ENCODE peak calls at places on chromosomes 16 and 17, in six cellular contexts. One of them, this sample, is unnamed.

GRCh38 chr16:74271879-74272278 is 24.7 kb upstream of the PSMD7 start:
- DNase-seq in gastrocnemius medialis: no peak
- DNase-seq in adrenal gland: no peak
- DNase-seq in tibial nerve: no peak
- DNase-seq in A549: no peak
- DNase-seq in stomach: no peak
- DNase-seq in this sample: no peak

GRCh38 chr17:78327880-78328279 is 32.0 kb downstream of the SOCS3 start:
- DNase-seq in gastrocnemius medialis: no peak
- DNase-seq in adrenal gland: no peak
- DNase-seq in tibial nerve: no peak
- DNase-seq in A549: no peak
- DNase-seq in stomach: no peak
- DNase-seq in this sample: no peak

GRCh38 chr16:71647391-71647790 is 21.4 kb downstream of the MARVELD3 start:
- DNase-seq in gastrocnemius medialis: no peak
- DNase-seq in adrenal gland: no peak
- DNase-seq in tibial nerve: no peak
- DNase-seq in A549: no peak
- DNase-seq in stomach: no peak
- DNase-seq in this sample: no peak

GRCh38 chr17:32588982-32589381 is 102.2 kb downstream of the CDK5R1 start:
- DNase-seq in gastrocnemius medialis: no peak
- DNase-seq in adrenal gland: no peak
- DNase-seq in tibial nerve: no peak
- DNase-seq in A549: peak
- DNase-seq in stomach: no peak
- DNase-seq in this sample: no peak

GRCh38 chr16:66696669-66697630 is at the start of gene CMTM4:
- DNase-seq in gastrocnemius medialis: peak
- DNase-seq in adrenal gland: peak
- DNase-seq in tibial nerve: peak
- DNase-seq in A549: peak
- DNase-seq in stomach: peak
- DNase-seq in this sample: peak

GRCh38 chr17:36936455-36936934 is 780 bp upstream of the LHX1 start:
- DNase-seq in gastrocnemius medialis: no peak
- DNase-seq in adrenal gland: no peak
- DNase-seq in tibial nerve: no peak
- DNase-seq in A549: no peak
- DNase-seq in stomach: no peak
- DNase-seq in this sample: no peak

GRCh38 chr17:44556114-44556853 is 1.0 kb upstream of the FZD2 start:
- DNase-seq in gastrocnemius medialis: peak
- DNase-seq in adrenal gland: peak
- DNase-seq in tibial nerve: no peak
- DNase-seq in A549: peak
- DNase-seq in stomach: peak
- DNase-seq in this sample: peak

GRCh38 chr16:75584108-75584507 is 17.9 kb downstream of the GABARAPL2 start:
- DNase-seq in gastrocnemius medialis: no peak
- DNase-seq in adrenal gland: no peak
- DNase-seq in tibial nerve: no peak
- DNase-seq in A549: no peak
- DNase-seq in stomach: no peak
- DNase-seq in this sample: no peak

GRCh38 chr16:48277158-48277557 is 29.8 kb upstream of the ABCC11 start:
- DNase-seq in gastrocnemius medialis: no peak
- DNase-seq in adrenal gland: no peak
- DNase-seq in tibial nerve: no peak
- DNase-seq in A549: no peak
- DNase-seq in stomach: peak
- DNase-seq in this sample: no peak

GRCh38 chr16:1078579-1079021 is 6.1 kb downstream of the SSTR5 start:
- DNase-seq in gastrocnemius medialis: peak
- DNase-seq in adrenal gland: peak
- DNase-seq in tibial nerve: no peak
- DNase-seq in A549: peak
- DNase-seq in stomach: peak
- DNase-seq in this sample: no peak

GRCh38 chr17:60640503-60640902 is 37.1 kb upstream of the BCAS3 start:
- DNase-seq in gastrocnemius medialis: no peak
- DNase-seq in adrenal gland: no peak
- DNase-seq in tibial nerve: no peak
- DNase-seq in A549: peak
- DNase-seq in stomach: no peak
- DNase-seq in this sample: no peak

GRCh38 chr16:67404740-67405226 is 11.5 kb upstream of the TPPP3 start:
- DNase-seq in gastrocnemius medialis: no peak
- DNase-seq in adrenal gland: no peak
- DNase-seq in tibial nerve: no peak
- DNase-seq in A549: no peak
- DNase-seq in stomach: peak
- DNase-seq in this sample: no peak

GRCh38 chr17:1783834-1784611 is 22.2 kb downstream of the SERPINF1 start:
- DNase-seq in gastrocnemius medialis: peak
- DNase-seq in adrenal gland: peak
- DNase-seq in tibial nerve: peak
- DNase-seq in A549: peak
- DNase-seq in stomach: peak
- DNase-seq in this sample: no peak

GRCh38 chr16:3952342-3953131 is 72.0 kb upstream of the CREBBP start:
- DNase-seq in gastrocnemius medialis: peak
- DNase-seq in adrenal gland: peak
- DNase-seq in tibial nerve: peak
- DNase-seq in A549: no peak
- DNase-seq in stomach: no peak
- DNase-seq in this sample: no peak

GRCh38 chr16:52773026-52773425 is 226.1 kb upstream of the TOX3 start:
- DNase-seq in gastrocnemius medialis: no peak
- DNase-seq in adrenal gland: no peak
- DNase-seq in tibial nerve: no peak
- DNase-seq in A549: no peak
- DNase-seq in stomach: no peak
- DNase-seq in this sample: no peak

GRCh38 chr17:38747385-38748328 is 479 bp downstream of the PCGF2 start:
- DNase-seq in gastrocnemius medialis: no peak
- DNase-seq in adrenal gland: peak
- DNase-seq in tibial nerve: no peak
- DNase-seq in A549: no peak
- DNase-seq in stomach: no peak
- DNase-seq in this sample: no peak

GRCh38 chr16:84603115-84603816 is 14.6 kb downstream of the COTL1 start:
- DNase-seq in gastrocnemius medialis: peak
- DNase-seq in adrenal gland: peak
- DNase-seq in tibial nerve: peak
- DNase-seq in A549: peak
- DNase-seq in stomach: peak
- DNase-seq in this sample: no peak

GRCh38 chr16:23587726-23588125 is 8.4 kb downstream of the NDUFAB1 start:
- DNase-seq in gastrocnemius medialis: no peak
- DNase-seq in adrenal gland: no peak
- DNase-seq in tibial nerve: no peak
- DNase-seq in A549: no peak
- DNase-seq in stomach: no peak
- DNase-seq in this sample: no peak

GRCh38 chr16:63613701-63614100 is 1508.2 kb downstream of the CDH11 start:
- DNase-seq in gastrocnemius medialis: no peak
- DNase-seq in adrenal gland: no peak
- DNase-seq in tibial nerve: no peak
- DNase-seq in A549: peak
- DNase-seq in stomach: no peak
- DNase-seq in this sample: no peak

GRCh38 chr17:19260958-19261357 is 23.8 kb downstream of the EPN2 start:
- DNase-seq in gastrocnemius medialis: no peak
- DNase-seq in adrenal gland: no peak
- DNase-seq in tibial nerve: no peak
- DNase-seq in A549: no peak
- DNase-seq in stomach: no peak
- DNase-seq in this sample: no peak

GRCh38 chr17:76528156-76528527 is 9.4 kb downstream of the CYGB start:
- DNase-seq in gastrocnemius medialis: no peak
- DNase-seq in adrenal gland: no peak
- DNase-seq in tibial nerve: no peak
- DNase-seq in A549: no peak
- DNase-seq in stomach: no peak
- DNase-seq in this sample: no peak

GRCh38 chr16:57621521-57622268 is 6.7 kb upstream of the ADGRG1 start:
- DNase-seq in gastrocnemius medialis: no peak
- DNase-seq in adrenal gland: peak
- DNase-seq in tibial nerve: peak
- DNase-seq in A549: no peak
- DNase-seq in stomach: no peak
- DNase-seq in this sample: no peak

GRCh38 chr17:67514998-67515397 is 137.9 kb downstream of the PITPNC1 start:
- DNase-seq in gastrocnemius medialis: no peak
- DNase-seq in adrenal gland: no peak
- DNase-seq in tibial nerve: no peak
- DNase-seq in A549: no peak
- DNase-seq in stomach: no peak
- DNase-seq in this sample: peak

GRCh38 chr16:11254913-11255736 is 879 bp downstream of the SOCS1 start:
- DNase-seq in gastrocnemius medialis: peak
- DNase-seq in adrenal gland: peak
- DNase-seq in tibial nerve: no peak
- DNase-seq in A549: peak
- DNase-seq in stomach: peak
- DNase-seq in this sample: peak

GRCh38 chr17:51121620-51122472 is 1.2 kb upstream of the SPAG9 start:
- DNase-seq in gastrocnemius medialis: peak
- DNase-seq in adrenal gland: peak
- DNase-seq in tibial nerve: peak
- DNase-seq in A549: peak
- DNase-seq in stomach: peak
- DNase-seq in this sample: peak
- TF ChIP-seq POLR2A in gastrocnemius medialis: peak
- TF ChIP-seq POLR2A in adrenal gland: peak
- TF ChIP-seq POLR2A in tibial nerve: peak
- TF ChIP-seq POLR2A in A549: peak
- TF ChIP-seq POLR2A in stomach: peak
- TF ChIP-seq POLR2A in this sample: peak

DNA sequence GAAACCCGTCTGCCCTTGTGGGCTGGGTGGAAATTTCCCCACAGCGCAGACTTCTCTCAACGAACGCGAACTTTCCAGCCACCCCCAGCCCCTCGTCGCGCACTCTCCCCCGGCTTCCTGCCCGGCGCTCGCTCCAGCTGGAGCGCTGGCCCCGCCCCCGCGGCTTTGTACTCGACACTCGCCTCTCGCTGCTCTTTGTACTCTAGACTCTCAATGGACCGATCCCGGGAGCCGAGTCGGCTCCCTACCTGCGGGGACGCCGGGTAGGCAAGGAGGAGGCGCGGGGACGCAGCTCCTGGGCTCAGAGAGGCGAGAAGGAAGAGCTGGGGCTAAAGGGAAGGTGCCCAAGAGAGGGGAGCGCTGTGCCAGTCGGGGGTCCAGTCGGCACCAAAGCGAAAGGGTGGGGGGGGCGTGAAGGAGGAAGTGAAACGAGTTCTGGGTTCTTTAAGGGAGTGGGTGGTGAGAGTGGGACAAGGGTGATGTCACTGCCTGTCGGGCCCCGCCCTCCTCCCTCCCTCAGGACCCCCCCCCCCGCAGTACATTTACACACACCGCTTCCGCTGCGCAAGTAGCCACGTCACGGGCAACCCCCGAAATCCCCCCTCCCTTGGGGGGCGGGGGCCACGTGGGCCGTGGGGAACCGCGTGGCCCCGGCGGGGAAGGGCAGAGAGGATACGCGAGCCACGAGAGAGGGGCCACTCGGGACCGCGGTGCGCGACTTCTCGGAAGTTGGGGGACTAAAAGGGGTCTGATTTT is 9.7 kb downstream of the KDM6B start:
- DNase-seq in gastrocnemius medialis: peak
- DNase-seq in adrenal gland: peak
- DNase-seq in tibial nerve: peak
- DNase-seq in A549: peak
- DNase-seq in stomach: peak
- DNase-seq in this sample: peak
- TF ChIP-seq POLR2A in gastrocnemius medialis: peak
- TF ChIP-seq POLR2A in adrenal gland: peak
- TF ChIP-seq POLR2A in tibial nerve: peak
- TF ChIP-seq POLR2A in A549: peak
- TF ChIP-seq POLR2A in stomach: no peak
- TF ChIP-seq POLR2A in this sample: no peak

DNA sequence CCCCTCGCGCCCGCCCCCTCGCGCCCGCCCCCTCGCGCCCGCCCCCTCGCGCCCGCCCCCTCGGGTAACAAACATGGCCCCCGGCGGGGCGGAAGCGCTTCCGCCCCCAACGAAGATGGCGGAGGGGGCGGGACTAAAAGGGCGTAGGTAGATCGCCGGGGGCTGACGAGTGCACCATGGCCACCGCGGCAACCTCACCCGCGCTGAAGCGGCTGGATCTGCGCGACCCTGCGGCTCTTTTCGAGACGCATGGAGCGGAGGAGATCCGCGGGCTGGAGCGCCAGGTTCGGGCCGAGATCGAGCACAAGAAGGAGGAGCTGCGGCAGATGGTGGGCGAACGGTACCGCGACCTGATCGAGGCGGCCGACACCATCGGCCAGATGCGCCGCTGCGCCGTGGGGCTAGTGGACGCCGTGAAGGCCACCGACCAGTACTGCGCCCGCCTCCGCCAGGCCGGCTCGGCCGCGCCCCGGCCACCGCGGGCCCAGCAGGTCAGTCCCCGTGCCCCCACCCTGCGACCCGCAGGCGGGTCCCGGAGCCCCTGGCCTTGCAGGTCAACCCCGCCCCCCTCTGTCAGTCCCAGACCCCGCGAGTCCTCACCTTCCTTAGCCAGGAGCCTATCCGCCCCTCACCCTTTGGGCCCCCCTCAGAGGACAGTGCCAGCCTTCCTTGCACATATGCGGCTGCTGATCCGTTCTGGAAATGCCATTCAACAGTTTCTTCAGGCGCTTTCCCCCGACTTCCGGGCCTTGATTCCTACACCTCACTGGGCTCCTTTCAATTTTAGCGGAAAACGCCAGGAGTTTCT is at the start of gene COG1:
- DNase-seq in gastrocnemius medialis: peak
- DNase-seq in adrenal gland: peak
- DNase-seq in tibial nerve: peak
- DNase-seq in A549: peak
- DNase-seq in stomach: peak
- DNase-seq in this sample: peak
- TF ChIP-seq POLR2A in gastrocnemius medialis: no peak
- TF ChIP-seq POLR2A in adrenal gland: peak
- TF ChIP-seq POLR2A in tibial nerve: no peak
- TF ChIP-seq POLR2A in A549: peak
- TF ChIP-seq POLR2A in stomach: no peak
- TF ChIP-seq POLR2A in this sample: no peak

DNA sequence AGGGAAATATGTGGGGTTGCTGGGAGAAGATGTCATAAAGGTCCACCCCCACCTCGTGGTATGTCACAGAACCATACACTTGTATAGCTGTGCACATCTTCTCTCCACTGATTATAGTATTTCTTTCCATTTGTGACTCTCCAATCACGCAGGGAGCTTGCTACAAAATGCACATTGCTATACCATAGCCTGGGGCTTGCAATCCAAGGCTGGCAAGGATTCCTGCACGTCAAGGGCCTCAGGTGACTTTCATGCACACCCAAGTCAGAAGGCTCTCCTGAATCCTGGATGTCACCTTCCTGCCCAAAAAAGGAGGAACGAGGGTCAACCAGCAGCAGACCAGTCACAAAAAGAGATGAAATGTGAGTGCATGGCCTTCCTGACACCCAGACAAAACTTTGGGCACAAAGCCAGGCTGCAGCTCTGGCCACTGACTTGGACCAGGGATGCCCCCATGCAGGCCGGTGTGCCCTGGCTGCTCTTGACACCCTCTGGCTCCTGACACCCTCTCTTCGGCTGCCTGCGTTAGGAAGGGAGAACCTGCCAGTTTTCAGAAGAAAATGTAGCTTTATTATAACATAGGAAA is 12.1 kb downstream of the TBC1D26 start:
- DNase-seq in gastrocnemius medialis: no peak
- DNase-seq in adrenal gland: no peak
- DNase-seq in tibial nerve: no peak
- DNase-seq in A549: no peak
- DNase-seq in stomach: no peak
- DNase-seq in this sample: no peak
- TF ChIP-seq POLR2A in gastrocnemius medialis: no peak
- TF ChIP-seq POLR2A in adrenal gland: no peak
- TF ChIP-seq POLR2A in tibial nerve: no peak
- TF ChIP-seq POLR2A in A549: no peak
- TF ChIP-seq POLR2A in stomach: no peak
- TF ChIP-seq POLR2A in this sample: no peak

This sample was measured in GM12891.